ENCODE peak calls at places on chromosomes 16 and 17, in six cellular contexts. J is transverse colon, K is A549, P is tibial nerve, N is sigmoid colon, Y is stomach. C is an unnamed sample.
A peak's percentile ranks its signal among the peaks of the same experiment; 100 is the strongest.

GRCh38 chr17:30477758-30478115 is 529 bp downstream of the GOSR1 start:
- DNase-seq in P (no peak), Y (no peak), N (no peak), J (no peak), K (peak; percentile 41), C (no peak)

GRCh38 chr16:57995721-57996405 is 4.6 kb downstream of the ZNF319 start:
- DNase-seq in K (no peak), J (no peak), P (no peak), N (no peak), Y (no peak), C (peak; percentile 61)

GRCh38 chr16:87390641-87391323 is 1.4 kb upstream of the MAP1LC3B start:
- DNase-seq in K (no peak), N (peak; percentile 63), P (no peak), J (no peak), Y (no peak), C (peak; percentile 76)

GRCh38 chr16:57894390-57895080 is 76.4 kb downstream of the CNGB1 start:
- DNase-seq in N (no peak), J (no peak), Y (no peak), K (no peak), P (no peak), C (no peak)

GRCh38 chr16:27242868-27243590 is 25.5 kb downstream of the NSMCE1 start:
- DNase-seq in J (no peak), N (peak; percentile 73), K (peak; percentile 35), P (no peak), Y (no peak), C (no peak)

GRCh38 chr17:58541249-58541648 is 26.8 kb upstream of the MTMR4 start:
- DNase-seq in K (no peak), Y (no peak), N (no peak), P (no peak), J (no peak), C (no peak)

GRCh38 chr17:7587831-7588230 is 2.1 kb downstream of the SOX15 start:
- DNase-seq in Y (no peak), K (no peak), P (no peak), J (no peak), N (peak; percentile 80), C (no peak)

GRCh38 chr16:10122546-10122945 is 59.7 kb downstream of the GRIN2A start:
- DNase-seq in P (no peak), K (peak; percentile 10), Y (no peak), J (no peak), N (no peak), C (no peak)

GRCh38 chr17:69082696-69083095 is 22.0 kb upstream of the ABCA9 start:
- DNase-seq in N (no peak), Y (no peak), P (no peak), J (no peak), K (no peak), C (no peak)

GRCh38 chr17:39230361-39230760 is 4.6 kb upstream of the STAC2 start:
- DNase-seq in P (no peak), K (no peak), J (no peak), Y (no peak), N (no peak), C (no peak)

GRCh38 chr17:39231091-39231561 is 5.4 kb upstream of the STAC2 start:
- DNase-seq in Y (no peak), J (no peak), K (no peak), P (no peak), N (no peak), C (no peak)

GRCh38 chr17:39229274-39229913 is 3.6 kb upstream of the STAC2 start:
- DNase-seq in Y (no peak), P (no peak), J (no peak), N (no peak), K (no peak), C (no peak)

GRCh38 chr17:39235555-39236221 is 9.9 kb upstream of the STAC2 start:
- DNase-seq in J (peak; percentile 29), P (no peak), K (peak; percentile 92), Y (no peak), N (no peak), C (no peak)

DNA sequence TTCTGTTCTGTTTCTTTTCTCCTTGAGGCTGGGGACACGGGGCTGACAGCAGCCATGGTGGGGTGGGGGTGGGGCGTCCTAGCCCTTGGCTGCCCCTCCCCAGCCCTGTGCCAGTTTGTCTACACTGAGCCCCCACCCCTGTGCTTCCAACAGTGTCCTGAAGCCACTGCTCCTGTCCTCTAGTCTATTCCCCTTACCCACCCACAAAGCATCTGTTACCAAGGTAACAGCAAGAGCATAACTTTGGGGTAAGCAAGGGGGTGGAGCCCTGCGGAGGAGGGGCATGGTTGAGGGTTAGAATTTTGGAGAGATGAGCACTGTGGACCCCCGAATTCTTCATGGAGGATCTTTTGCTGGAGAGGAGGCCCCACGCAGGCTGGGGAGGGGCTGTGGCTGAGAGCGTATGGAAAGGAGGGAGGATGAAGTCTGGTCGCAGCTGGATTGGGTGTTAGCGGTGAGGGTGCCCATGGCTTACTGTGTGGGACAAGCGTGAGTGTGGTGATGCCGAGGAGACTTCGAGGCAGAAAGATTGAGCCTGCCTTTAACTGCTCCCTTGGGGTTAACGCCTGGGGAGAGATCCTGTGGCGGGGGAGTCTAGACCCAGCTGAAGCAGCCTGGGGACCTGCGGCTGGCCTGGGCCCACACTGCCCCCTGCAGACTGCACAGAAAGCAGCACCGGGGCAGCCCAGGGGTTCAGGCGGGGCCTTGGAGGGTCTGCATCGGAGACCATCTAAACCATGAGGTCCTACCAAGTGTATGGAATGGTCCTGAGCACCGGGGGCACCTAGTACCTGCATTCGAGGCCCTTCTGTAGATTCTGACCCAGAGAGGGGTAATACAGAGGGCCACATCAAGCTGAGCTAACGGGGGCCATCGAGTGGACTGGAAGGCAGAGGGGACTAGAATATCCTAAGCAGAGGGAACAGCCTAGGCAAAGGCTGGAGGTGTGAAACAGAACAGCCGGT is 6.1 kb upstream of the STAC2 start:
- DNase-seq in Y (peak; percentile 49), N (peak; percentile 74), J (peak; percentile 50), K (peak; percentile 76), P (no peak), C (no peak)
- TF ChIP-seq EP300 in Y (no peak), N (no peak), J (no peak), K (no peak), P (no peak), C (no peak)

DNA sequence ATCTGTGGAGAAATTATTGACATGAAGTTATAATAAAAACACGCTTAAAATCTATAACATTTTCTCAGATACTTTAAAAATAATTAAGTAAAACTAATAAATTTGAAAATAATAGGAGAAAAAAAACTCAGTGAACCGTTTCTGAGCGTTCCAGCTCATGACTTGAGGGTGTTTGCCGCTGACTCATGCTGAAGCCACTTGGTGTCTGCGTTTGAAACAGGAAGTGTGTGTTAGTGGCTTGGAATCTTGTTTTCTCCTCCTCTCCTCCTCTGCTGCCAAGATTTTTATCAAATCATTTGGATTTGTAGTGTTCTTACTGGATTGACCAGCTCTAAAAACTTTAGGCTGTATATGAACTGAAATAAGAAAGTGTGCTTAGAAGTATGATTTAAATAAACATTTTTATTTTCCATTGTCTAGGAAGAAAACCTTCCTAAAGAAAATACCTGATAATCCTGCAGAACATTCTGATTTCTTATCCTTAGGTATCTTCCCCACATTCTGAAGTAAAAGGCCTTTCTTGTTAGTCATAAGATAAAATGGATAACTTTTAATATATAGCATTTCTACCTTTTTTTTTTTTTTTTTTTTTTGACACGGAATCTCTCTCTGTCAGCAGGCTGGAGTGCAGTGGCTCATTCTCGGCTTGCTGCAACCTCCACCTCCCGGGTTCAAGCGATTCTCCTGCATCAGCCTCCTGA is 30.8 kb downstream of the USP10 start:
- DNase-seq in P (no peak), K (peak; percentile 82), J (peak; percentile 69), N (peak; percentile 87), Y (peak; percentile 63), C (no peak)
- TF ChIP-seq EP300 in P (peak; percentile 75), K (no peak), J (no peak), N (peak; percentile 47), Y (no peak), C (no peak)

DNA sequence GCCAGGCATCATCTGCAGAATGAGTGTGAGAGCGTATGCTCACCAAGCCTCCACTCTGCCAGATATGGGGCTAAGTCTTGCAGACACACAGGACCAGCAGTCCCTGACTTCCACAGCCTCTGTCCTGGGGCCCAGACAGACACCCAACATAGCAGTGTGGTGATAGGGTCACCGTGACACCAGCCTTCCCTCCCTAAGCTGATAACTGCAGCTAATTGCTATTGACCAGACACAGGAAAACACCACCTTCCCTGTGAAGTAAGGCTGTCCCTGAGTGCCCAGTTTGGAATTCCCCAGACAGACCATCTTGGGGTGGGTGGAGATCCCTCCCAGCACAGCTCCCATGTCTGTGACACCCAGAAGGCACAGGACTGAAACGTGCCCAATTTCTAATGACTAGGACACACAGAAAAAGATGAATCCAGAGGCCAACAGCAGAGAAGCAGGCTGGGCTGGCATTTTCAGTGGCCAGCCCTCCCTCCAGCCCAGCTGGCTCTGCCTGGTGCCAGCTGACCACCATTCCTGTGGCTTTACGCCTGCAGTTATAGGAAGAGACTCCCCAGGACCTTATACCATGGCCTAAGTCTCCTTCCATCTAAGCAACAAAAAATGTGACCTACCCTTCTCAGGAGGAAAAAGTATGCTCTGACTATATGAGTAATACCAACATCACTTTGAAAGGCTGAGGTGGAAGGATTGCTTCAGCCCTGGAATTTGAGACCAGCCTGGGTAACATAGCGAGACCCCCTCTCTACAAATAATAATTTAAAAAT is 30.3 kb downstream of the ATPAF2 start:
- DNase-seq in P (no peak), Y (no peak), J (no peak), K (no peak), N (no peak), C (no peak)
- TF ChIP-seq EP300 in P (no peak), Y (no peak), J (no peak), K (no peak), N (no peak), C (no peak)

DNA sequence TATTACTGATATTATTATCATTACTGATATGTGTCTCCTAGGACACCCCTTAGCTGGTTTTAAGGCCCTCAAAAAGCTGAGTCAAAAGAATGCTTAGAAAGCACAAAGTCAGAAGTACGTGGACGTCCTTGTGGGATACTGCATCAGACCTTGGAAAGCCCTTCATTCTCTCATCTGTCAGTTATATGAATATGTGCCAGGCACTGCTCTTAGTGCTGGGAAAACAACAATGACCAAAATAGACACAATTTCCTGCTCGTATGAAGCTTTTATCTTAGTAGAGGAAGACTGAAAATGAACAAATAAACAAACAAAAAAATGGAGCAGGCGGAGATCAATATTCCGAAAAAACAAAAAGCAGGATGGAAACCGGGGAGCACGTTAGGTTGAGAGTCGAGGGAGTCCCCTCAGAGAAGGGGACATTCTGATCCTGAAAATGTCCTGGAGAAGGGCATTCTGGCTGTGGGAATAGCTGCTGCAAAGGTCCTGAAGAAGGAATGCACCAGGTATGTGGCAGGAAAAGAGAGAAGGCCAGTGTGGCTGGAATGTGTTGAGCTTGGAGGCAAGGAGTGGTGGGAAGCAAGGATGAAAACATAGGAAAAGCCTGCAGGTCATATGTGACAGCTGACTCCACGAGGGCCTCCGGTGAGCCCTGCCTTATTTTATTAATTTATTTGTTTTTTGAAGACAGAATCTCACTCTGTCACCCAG is 15.5 kb upstream of the TMEM94 start:
- DNase-seq in Y (no peak), K (no peak), N (no peak), P (no peak), J (no peak), C (no peak)
- TF ChIP-seq EP300 in Y (no peak), K (no peak), N (no peak), P (peak; percentile 25), J (no peak), C (no peak)

DNA sequence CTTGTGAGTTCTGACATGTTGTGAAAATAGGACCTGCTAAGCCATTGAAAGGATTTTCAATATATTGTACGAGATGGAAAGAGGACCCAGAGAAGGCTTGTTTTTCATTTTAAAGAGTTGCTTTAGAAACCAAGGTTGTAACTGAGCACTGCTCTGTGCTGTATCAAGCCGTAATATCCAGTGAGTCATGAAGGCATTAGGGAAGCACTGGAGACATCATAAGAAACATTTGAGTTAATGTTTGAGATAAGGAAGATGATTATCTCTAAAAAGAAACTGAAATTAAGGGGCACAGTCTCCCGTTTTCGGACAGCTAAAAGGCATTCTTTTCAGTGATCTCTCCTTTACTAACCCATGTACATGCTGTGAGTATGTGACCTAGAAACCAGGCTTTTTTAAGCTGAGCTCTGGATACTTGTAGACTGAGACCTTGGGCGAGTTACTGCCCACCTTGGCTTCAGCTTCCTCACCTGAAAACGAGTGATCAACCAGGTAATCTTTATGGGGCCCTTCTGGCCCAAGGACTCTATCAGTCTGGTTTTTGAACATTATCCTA is 149.2 kb upstream of the TBX2 start:
- DNase-seq in P (no peak), J (no peak), Y (no peak), N (no peak), K (no peak), C (no peak)
- TF ChIP-seq EP300 in P (no peak), J (no peak), Y (no peak), N (no peak), K (no peak), C (no peak)